ENCODE peak calls at places on chromosome 22, in five cellular contexts. One of them, this sample, is unnamed.

GRCh38 chr22:20945578-20945934 is 21.5 kb upstream of the AIFM3 start:
- DNase-seq in stomach: no peak
- DNase-seq in sigmoid colon: no peak
- DNase-seq in HepG2: no peak
- DNase-seq in H1: no peak
- DNase-seq in this sample: no peak

GRCh38 chr22:21701384-21701971 is 34.1 kb downstream of the YPEL1 start:
- DNase-seq in stomach: no peak
- DNase-seq in sigmoid colon: no peak
- DNase-seq in HepG2: peak
- DNase-seq in H1: no peak
- DNase-seq in this sample: no peak

GRCh38 chr22:45855961-45856360 is 121.0 kb downstream of the WNT7B start:
- DNase-seq in stomach: no peak
- DNase-seq in sigmoid colon: no peak
- DNase-seq in HepG2: no peak
- DNase-seq in H1: no peak
- DNase-seq in this sample: no peak

GRCh38 chr22:19875531-19876313 is 21.0 kb upstream of the GNB1L start:
- DNase-seq in stomach: no peak
- DNase-seq in sigmoid colon: peak
- DNase-seq in HepG2: no peak
- DNase-seq in H1: peak
- DNase-seq in this sample: peak

GRCh38 chr22:29195118-29195963 is 10.4 kb upstream of the EMID1 start:
- DNase-seq in stomach: no peak
- DNase-seq in sigmoid colon: peak
- DNase-seq in HepG2: no peak
- DNase-seq in H1: no peak
- DNase-seq in this sample: no peak

GRCh38 chr22:42399315-42400271 is 32.6 kb downstream of the NFAM1 start:
- DNase-seq in stomach: peak
- DNase-seq in sigmoid colon: no peak
- DNase-seq in HepG2: no peak
- DNase-seq in H1: no peak
- DNase-seq in this sample: no peak

GRCh38 chr22:25750569-25751173 is 8.7 kb downstream of the MYO18B start:
- DNase-seq in stomach: no peak
- DNase-seq in sigmoid colon: no peak
- DNase-seq in HepG2: no peak
- DNase-seq in H1: no peak
- DNase-seq in this sample: no peak

GRCh38 chr22:37244922-37245722 is 1.1 kb upstream of the RAC2 start:
- DNase-seq in stomach: no peak
- DNase-seq in sigmoid colon: no peak
- DNase-seq in HepG2: no peak
- DNase-seq in H1: no peak
- DNase-seq in this sample: peak

GRCh38 chr22:28710112-28710888 is 30.7 kb upstream of the TTC28 start:
- DNase-seq in stomach: no peak
- DNase-seq in sigmoid colon: no peak
- DNase-seq in HepG2: peak
- DNase-seq in H1: no peak
- DNase-seq in this sample: no peak

GRCh38 chr22:48506506-48507145 is 1321.0 kb downstream of the BRD1 start:
- DNase-seq in stomach: no peak
- DNase-seq in sigmoid colon: no peak
- DNase-seq in HepG2: no peak
- DNase-seq in H1: no peak
- DNase-seq in this sample: no peak

GRCh38 chr22:36277482-36278291 is 24.8 kb downstream of the APOL1 start:
- DNase-seq in stomach: peak
- DNase-seq in sigmoid colon: peak
- DNase-seq in HepG2: peak
- DNase-seq in H1: peak
- DNase-seq in this sample: no peak

DNA sequence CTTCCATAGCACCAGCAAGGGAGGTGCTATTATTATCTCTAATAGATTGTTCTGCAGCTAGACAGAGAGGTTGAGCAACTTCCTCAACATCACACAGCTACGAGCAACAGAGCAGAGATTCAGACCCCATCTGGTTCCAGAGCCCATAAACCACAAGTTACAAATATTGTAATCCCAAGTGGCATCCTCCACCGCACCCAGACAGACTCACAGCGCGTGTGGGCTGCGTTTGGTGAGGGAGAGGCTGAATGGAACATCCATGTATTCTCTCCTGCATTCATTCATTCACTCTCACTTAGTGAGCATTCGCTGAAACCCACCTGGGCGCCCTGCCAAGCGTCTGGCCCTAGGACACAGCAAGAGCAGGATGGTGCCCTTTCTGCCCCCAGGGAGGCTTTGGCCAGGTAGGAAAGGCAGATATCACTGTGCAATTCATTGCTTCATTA is 33.5 kb downstream of the LIF start:
- DNase-seq in stomach: no peak
- DNase-seq in sigmoid colon: no peak
- DNase-seq in HepG2: no peak
- DNase-seq in H1: no peak
- DNase-seq in this sample: no peak
- TF ChIP-seq POLR2AphosphoS5 in stomach: no peak
- TF ChIP-seq POLR2AphosphoS5 in sigmoid colon: no peak
- TF ChIP-seq POLR2AphosphoS5 in HepG2: no peak
- TF ChIP-seq POLR2AphosphoS5 in H1: no peak
- TF ChIP-seq POLR2AphosphoS5 in this sample: no peak

GRCh38 chr22:41380993-41381328 is 781 bp upstream of the TEF start:
- DNase-seq in stomach: peak
- DNase-seq in sigmoid colon: peak
- DNase-seq in HepG2: peak
- DNase-seq in H1: no peak
- DNase-seq in this sample: peak
- TF ChIP-seq EP300 in stomach: peak
- TF ChIP-seq EP300 in sigmoid colon: no peak
- TF ChIP-seq EP300 in HepG2: no peak
- TF ChIP-seq EP300 in H1: no peak
- TF ChIP-seq EP300 in this sample: no peak

DNA sequence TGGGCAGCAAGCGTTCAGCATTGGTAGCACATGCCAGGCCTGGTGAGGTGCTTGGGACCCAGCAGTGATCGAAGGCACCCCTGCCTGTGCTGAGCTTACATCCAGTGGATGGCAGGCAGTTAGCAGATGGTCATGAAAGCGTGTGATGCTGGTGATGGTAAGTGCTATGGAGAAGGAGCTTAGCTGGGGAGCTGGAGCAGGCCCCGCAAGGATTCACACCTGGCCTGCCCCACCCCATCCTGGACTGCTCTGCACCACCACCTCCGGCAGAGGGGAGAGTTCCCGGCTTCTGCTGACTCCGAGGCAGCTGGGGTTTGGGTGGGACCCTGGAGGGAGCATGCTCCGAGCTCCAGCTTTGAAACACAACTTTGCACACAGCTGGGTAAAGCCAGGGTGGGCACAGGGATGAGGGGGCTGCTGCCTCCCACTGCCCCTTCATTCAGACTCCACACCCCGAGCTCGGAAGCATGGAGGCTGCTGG is 16.2 kb downstream of the MPPED1 start:
- DNase-seq in stomach: no peak
- DNase-seq in sigmoid colon: no peak
- DNase-seq in HepG2: no peak
- DNase-seq in H1: no peak
- DNase-seq in this sample: no peak
- TF ChIP-seq POLR2AphosphoS5 in stomach: no peak
- TF ChIP-seq POLR2AphosphoS5 in sigmoid colon: no peak
- TF ChIP-seq POLR2AphosphoS5 in HepG2: no peak
- TF ChIP-seq POLR2AphosphoS5 in H1: no peak
- TF ChIP-seq POLR2AphosphoS5 in this sample: no peak

GRCh38 chr22:44137415-44137814 is 43.3 kb upstream of the PARVG start:
- DNase-seq in stomach: no peak
- DNase-seq in sigmoid colon: peak
- DNase-seq in HepG2: no peak
- DNase-seq in H1: no peak
- DNase-seq in this sample: peak
- TF ChIP-seq EP300 in stomach: no peak
- TF ChIP-seq EP300 in sigmoid colon: no peak
- TF ChIP-seq EP300 in HepG2: no peak
- TF ChIP-seq EP300 in H1: no peak
- TF ChIP-seq EP300 in this sample: no peak

This sample was measured in suprapubic skin.